ENCODE peak calls at places on chromosomes 13 and 19, in seven cellular contexts. J is tibial artery; D is astrocyte; R is uterus; T is foreskin fibroblast; V is CD8-positive, alpha-beta T cell; L is NT2/D1. Y is an unnamed sample.

GRCh38 chr13:73107459-73107858 is 48.7 kb downstream of the KLF5 start:
- DNase-seq in J (no peak), D (no peak), R (no peak), T (no peak), V (no peak), L (no peak), Y (no peak)

GRCh38 chr13:45728759-45729158 is 26.6 kb downstream of the CBY2 start:
- DNase-seq in J (no peak), D (no peak), R (no peak), T (no peak), V (no peak), L (no peak), Y (no peak)

GRCh38 chr13:66117573-66117972 is 1112.6 kb downstream of the PCDH9 start:
- DNase-seq in J (no peak), D (no peak), R (no peak), T (no peak), V (no peak), L (no peak), Y (no peak)

GRCh38 chr19:5691930-5692784 is 2.1 kb downstream of the RPL36 start:
- DNase-seq in J (no peak), D (no peak), R (no peak), T (peak; percentile 63), V (no peak), L (no peak), Y (no peak)

GRCh38 chr13:31346891-31347290 is 147.1 kb downstream of the B3GLCT start:
- DNase-seq in J (no peak), D (no peak), R (no peak), T (no peak), V (no peak), L (no peak), Y (no peak)

GRCh38 chr19:13976446-13976845 is 24.1 kb downstream of the DCAF15 start:
- DNase-seq in J (no peak), D (no peak), R (no peak), T (no peak), V (no peak), L (no peak), Y (no peak)

GRCh38 chr13:46615888-46616531 is 63.0 kb downstream of the LRCH1 start:
- DNase-seq in J (no peak), D (no peak), R (peak; percentile 66), T (peak; percentile 48), V (no peak), L (no peak), Y (no peak)

GRCh38 chr19:5285955-5286354 is 54.7 kb downstream of the PTPRS start:
- DNase-seq in J (no peak), D (no peak), R (no peak), T (no peak), V (no peak), L (no peak), Y (no peak)

GRCh38 chr19:31140717-31141116 is 208.5 kb downstream of the TSHZ3 start:
- DNase-seq in J (no peak), D (peak; percentile 72), R (no peak), T (peak; percentile 11), V (no peak), L (no peak), Y (no peak)

GRCh38 chr13:101942038-101942437 is 459.8 kb downstream of the FGF14 start:
- DNase-seq in J (peak; percentile 36), D (peak; percentile 4), R (peak; percentile 30), T (peak; percentile 65), V (no peak), L (no peak), Y (no peak)

DNA sequence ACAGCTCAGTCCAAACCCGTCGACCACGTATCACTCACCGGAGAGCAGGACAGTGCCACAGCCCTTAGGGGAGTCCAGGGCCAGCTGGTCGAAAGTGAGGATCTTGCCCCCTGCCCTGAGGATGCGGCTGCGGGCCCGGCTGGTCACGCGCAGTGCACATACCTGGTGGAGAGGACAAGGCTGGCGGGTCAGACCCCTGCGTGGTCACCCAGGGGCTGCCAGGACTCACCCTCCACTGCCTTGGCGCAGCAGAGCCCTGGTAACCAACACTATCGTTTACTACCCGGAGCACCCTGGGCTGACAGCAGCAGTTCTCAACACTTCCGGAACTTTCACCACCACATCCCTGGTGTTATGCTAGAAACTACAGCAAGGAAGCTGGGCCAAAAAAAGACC is 1.2 kb upstream of the FAM83E start:
- DNase-seq in J (no peak), D (no peak), R (no peak), T (no peak), V (no peak), L (no peak), Y (no peak)
- H3K4me3 ChIP-seq in J (no peak overlapping the region), D (peak overlapping the region; percentile 99), R (no peak overlapping the region), T (no peak overlapping the region), V (no peak overlapping the region), L (no peak overlapping the region), Y (no peak overlapping the region)

DNA sequence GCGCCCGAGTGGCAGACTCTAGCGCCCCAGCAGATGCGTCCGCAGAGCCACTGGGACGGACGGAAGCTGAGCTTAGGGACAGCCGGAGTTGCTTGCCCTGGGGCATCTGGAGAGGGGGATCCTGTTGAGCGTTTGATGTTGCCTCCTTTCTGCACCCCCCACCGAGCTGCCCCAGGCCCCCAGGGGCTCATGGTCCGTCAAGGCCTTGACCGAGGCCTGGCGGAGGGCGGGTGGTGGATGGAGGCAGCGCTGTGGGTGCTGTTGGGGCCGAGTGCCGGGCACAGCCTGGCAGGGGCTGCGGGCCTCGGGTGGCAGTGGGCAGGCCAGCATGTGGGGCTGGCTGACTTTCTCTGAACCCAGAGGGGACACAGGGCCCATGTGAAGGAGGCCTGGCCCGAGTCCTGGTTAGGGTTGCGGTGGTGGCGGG is 2.7 kb downstream of the CSNK1G2 start:
- DNase-seq in J (no peak), D (no peak), R (no peak), T (no peak), V (no peak), L (no peak), Y (no peak)
- H3K4me3 ChIP-seq in J (no peak overlapping the region), D (no peak overlapping the region), R (no peak overlapping the region), T (no peak overlapping the region), V (peak overlapping the region; percentile 100), L (no peak overlapping the region), Y (no peak overlapping the region)

GRCh38 chr19:19514215-19514633 is 1.1 kb downstream of the TSSK6 start:
- DNase-seq in J (no peak), D (peak; percentile 33), R (no peak), T (peak; percentile 75), V (no peak), L (no peak), Y (no peak)
- H3K4me3 ChIP-seq in J (peak overlapping the region; percentile 35), D (no peak overlapping the region), R (no peak overlapping the region), T (no peak overlapping the region), V (no peak overlapping the region), L (no peak overlapping the region), Y (no peak overlapping the region)

GRCh38 chr19:46416077-46416709 is 2.8 kb upstream of the CCDC8 start:
- DNase-seq in J (peak; percentile 80), D (peak; percentile 75), R (peak; percentile 90), T (peak; percentile 98), V (no peak), L (peak; percentile 87), Y (peak; percentile 67)
- H3K4me3 ChIP-seq in J (peak overlapping the region; percentile 48), D (peak overlapping the region; percentile 61), R (no peak overlapping the region), T (peak overlapping the region; percentile 41), V (no peak overlapping the region), L (peak overlapping the region; percentile 15), Y (peak overlapping the region; percentile 36)

GRCh38 chr13:97074618-97075017 is 80.3 kb upstream of the OXGR1 start:
- DNase-seq in J (no peak), D (no peak), R (no peak), T (no peak), V (no peak), L (no peak), Y (no peak)
- H3K4me3 ChIP-seq in J (no peak overlapping the region), D (no peak overlapping the region), R (no peak overlapping the region), T (no peak overlapping the region), V (no peak overlapping the region), L (no peak overlapping the region), Y (no peak overlapping the region)

GRCh38 chr19:658916-659839 is 3.8 kb downstream of the RNF126 start:
- DNase-seq in J (no peak), D (peak; percentile 53), R (no peak), T (peak; percentile 59), V (peak; percentile 51), L (no peak), Y (no peak)
- H3K4me3 ChIP-seq in J (no peak overlapping the region), D (no peak overlapping the region), R (no peak overlapping the region), T (no peak overlapping the region), V (peak overlapping the region; percentile 67), L (no peak overlapping the region), Y (no peak overlapping the region)

GRCh38 chr19:1855828-1856255 is 7.5 kb downstream of the KLF16 start:
- DNase-seq in J (no peak), D (no peak), R (no peak), T (peak; percentile 72), V (peak; percentile 41), L (no peak), Y (no peak)

GRCh38 chr19:1854032-1854541 is 5.8 kb upstream of the REXO1 start:
- DNase-seq in J (no peak), D (no peak), R (no peak), T (no peak), V (no peak), L (no peak), Y (no peak)

GRCh38 chr19:1855040-1855827 is 7.0 kb upstream of the REXO1 start:
- DNase-seq in J (peak; percentile 86), D (peak; percentile 35), R (peak; percentile 66), T (peak; percentile 97), V (peak; percentile 82), L (peak; percentile 82), Y (peak; percentile 54)

GRCh38 chr19:1853295-1854031 is 5.2 kb upstream of the REXO1 start:
- DNase-seq in J (peak; percentile 70), D (no peak), R (no peak), T (peak; percentile 88), V (peak; percentile 80), L (no peak), Y (no peak)

GRCh38 chr19:1854542-1855039 is 6.3 kb upstream of the REXO1 start:
- DNase-seq in J (no peak), D (no peak), R (no peak), T (no peak), V (no peak), L (no peak), Y (no peak)
- H3K4me3 ChIP-seq in J (no peak overlapping the region), D (no peak overlapping the region), R (no peak overlapping the region), T (no peak overlapping the region), V (peak overlapping the region; percentile 85), L (peak overlapping the region; percentile 41), Y (peak overlapping the region; percentile 23)